ENCODE peak calls at places on chromosome 15, in ten cellular contexts. Y is neural progenitor cell, X is HCT116, Q is left ventricle myocardium inferior, S is fibroblast of the aortic adventitia, W is WERI-Rb-1, T is ovary, K is heart left ventricle, E is PC-9, C is ascending aorta. O is an unnamed sample.

GRCh38 chr15:79172032-79172481 is 81.5 kb upstream of the RASGRF1 start:
- DNase-seq in K (no peak), Q (no peak), S (no peak), E (no peak), T (no peak), X (no peak), W (peak; percentile 57), C (peak; percentile 47), Y (peak; percentile 36), O (no peak)

GRCh38 chr15:51077565-51078153 is 17.0 kb downstream of the TNFAIP8L3 start:
- DNase-seq in S (peak; percentile 44), C (peak; percentile 88), W (no peak), Y (peak; percentile 56), K (peak; percentile 57), E (peak; percentile 47), Q (peak; percentile 70), X (no peak), T (peak; percentile 93), O (no peak)

GRCh38 chr15:78370013-78370412 is 29.9 kb downstream of the CRABP1 start:
- DNase-seq in C (no peak), Y (no peak), X (no peak), S (no peak), W (peak; percentile 68), T (no peak), E (no peak), K (no peak), Q (no peak), O (no peak)

GRCh38 chr15:39376371-39376909 is 204.4 kb upstream of the THBS1 start:
- DNase-seq in T (no peak), Y (no peak), E (no peak), X (no peak), Q (no peak), K (no peak), S (no peak), C (no peak), W (no peak), O (no peak)

GRCh38 chr15:39125904-39126303 is 455.0 kb upstream of the THBS1 start:
- DNase-seq in W (peak; percentile 22), K (no peak), T (no peak), X (peak; percentile 51), Y (peak; percentile 63), S (peak; percentile 49), Q (no peak), E (peak; percentile 22), C (no peak), O (no peak)

GRCh38 chr15:43095243-43095642 is 10.6 kb downstream of the UBR1 start:
- DNase-seq in E (no peak), Q (no peak), S (peak; percentile 73), K (no peak), T (no peak), Y (no peak), X (no peak), C (no peak), W (no peak), O (no peak)

GRCh38 chr15:54519577-54519976 is 541.3 kb downstream of the UNC13C start:
- DNase-seq in T (no peak), K (no peak), S (no peak), W (no peak), X (no peak), C (no peak), Q (no peak), Y (no peak), E (no peak), O (no peak)

GRCh38 chr15:69478259-69478687 is 25.7 kb downstream of the RPLP1 start:
- DNase-seq in S (peak; percentile 50), W (peak; percentile 76), Y (peak; percentile 88), Q (peak; percentile 41), K (no peak), X (peak; percentile 37), C (peak; percentile 62), E (peak; percentile 42), T (peak; percentile 61), O (no peak)

GRCh38 chr15:43281926-43282602 is 15.3 kb upstream of the TGM5 start:
- DNase-seq in Y (no peak), K (no peak), E (no peak), S (no peak), C (no peak), X (no peak), Q (no peak), W (no peak), T (no peak), O (no peak)

DNA sequence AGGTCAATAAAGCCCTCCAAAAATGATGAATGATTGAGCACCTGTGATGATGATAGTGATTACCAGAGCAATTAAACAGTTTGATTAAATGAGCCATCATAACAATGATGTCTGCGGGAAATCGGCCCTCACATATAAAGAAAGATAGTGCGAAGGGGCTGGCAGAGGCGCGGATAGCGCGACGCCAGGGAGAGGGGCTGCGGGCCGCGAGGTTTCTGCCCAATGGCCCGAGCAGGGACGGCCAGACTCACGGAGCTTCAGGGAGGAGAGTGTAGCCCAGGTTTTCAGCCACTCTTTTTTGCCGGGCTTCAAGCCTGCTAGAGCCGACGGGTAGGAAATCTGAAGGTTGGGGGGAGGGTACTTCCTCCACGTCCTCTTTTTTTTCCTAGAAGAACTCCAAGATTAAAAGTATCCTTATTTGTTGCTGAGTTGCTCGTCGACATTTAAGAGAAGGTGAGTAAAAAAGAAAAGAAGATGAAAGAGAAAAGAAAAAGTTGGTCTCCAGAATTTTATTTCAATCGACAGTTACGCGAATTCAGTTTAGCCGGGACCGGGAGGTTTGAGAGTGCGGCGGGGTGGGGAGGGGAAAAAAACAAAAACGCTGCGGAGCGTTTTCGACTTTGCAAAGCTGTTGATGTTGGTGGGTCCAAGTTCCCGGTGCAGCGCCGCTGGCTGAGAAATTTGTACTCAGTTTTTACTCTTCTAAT is 2.1 kb upstream of the MEIS2 start:
- DNase-seq in S (peak; percentile 61), C (no peak), Y (peak; percentile 76), Q (no peak), K (no peak), E (peak; percentile 11), X (no peak), W (peak; percentile 24), T (peak; percentile 56), O (no peak)
- H3K4me3 ChIP-seq in S (peak overlapping the region; percentile 94), C (peak overlapping the region; percentile 81), Y (peak overlapping the region; percentile 67), Q (peak overlapping the region; percentile 76), K (peak overlapping the region; percentile 75), E (peak overlapping the region; percentile 91), X (no peak overlapping the region), W (peak overlapping the region; percentile 69), T (peak overlapping the region; percentile 81), O (peak overlapping the region; percentile 90)

GRCh38 chr15:72269739-72270138 is 2.6 kb downstream of the PARP6 start:
- DNase-seq in Q (no peak), Y (no peak), T (no peak), X (no peak), S (no peak), W (no peak), K (no peak), E (no peak), C (no peak), O (no peak)

GRCh38 chr15:72271221-72271620 is 1.1 kb downstream of the PARP6 start:
- DNase-seq in X (no peak), C (no peak), S (peak; percentile 5), E (no peak), K (no peak), Y (no peak), W (no peak), Q (no peak), T (no peak), O (no peak)

GRCh38 chr15:72272997-72273352 is 621 bp upstream of the PARP6 start:
- DNase-seq in C (no peak), Y (no peak), E (no peak), W (no peak), K (no peak), Q (no peak), X (no peak), S (no peak), T (no peak), O (no peak)

GRCh38 chr15:72271895-72272212 is 500 bp downstream of the PARP6 start:
- DNase-seq in T (no peak), C (no peak), K (no peak), Y (peak; percentile 57), X (no peak), S (peak; percentile 26), W (peak; percentile 30), E (no peak), Q (no peak), O (no peak)

DNA sequence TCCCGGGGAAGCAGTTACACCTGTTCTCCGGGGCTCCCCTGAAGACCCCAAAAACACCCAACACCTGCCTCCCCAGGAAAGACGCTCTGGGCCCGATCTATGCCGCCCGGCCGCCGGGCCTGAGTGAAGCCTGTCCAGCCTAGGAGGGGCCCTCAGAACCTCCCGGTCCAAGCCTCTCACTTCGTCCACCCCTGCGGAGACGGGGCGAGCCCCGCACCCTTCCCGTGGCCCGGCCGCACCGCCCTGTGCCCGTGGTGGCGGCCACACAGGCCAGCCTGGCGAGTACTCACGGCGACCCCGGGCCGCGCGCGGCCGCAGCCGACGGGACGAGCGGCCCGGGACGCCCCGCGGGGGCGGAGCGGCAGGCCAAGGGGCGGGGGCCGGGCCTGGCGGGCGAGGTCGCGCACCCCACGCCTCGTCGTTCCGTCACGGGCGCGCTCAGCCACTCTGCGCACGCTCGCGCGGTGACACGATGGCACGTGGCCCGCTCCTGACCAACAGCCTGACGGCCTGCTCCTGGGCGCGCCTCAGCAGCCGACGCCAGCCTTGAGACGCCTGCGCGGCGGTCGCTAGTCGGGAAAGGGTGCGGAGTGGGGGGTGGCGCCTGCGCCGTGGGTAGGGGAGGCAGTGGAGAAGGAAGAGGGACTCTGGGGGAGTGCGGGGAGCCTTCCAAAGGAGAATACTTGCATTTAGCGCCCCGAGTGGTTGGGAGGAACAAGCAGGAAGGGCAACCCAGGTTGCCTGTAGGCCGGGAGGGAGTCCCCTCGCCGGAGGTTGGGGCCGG is at the start of gene PARP6:
- DNase-seq in Q (peak; percentile 99), X (peak; percentile 97), T (peak; percentile 99), E (peak; percentile 99), C (peak; percentile 99), S (peak; percentile 97), Y (peak; percentile 96), W (peak; percentile 99), K (peak; percentile 99), O (peak; percentile 85)
- TF ChIP-seq CTCF in Q (peak; percentile 72), X (peak; percentile 71), T (peak; percentile 61), E (no peak), C (peak; percentile 71), S (peak; percentile 69), Y (peak; percentile 64), W (peak; percentile 72), K (peak; percentile 76), O (peak; percentile 58)

DNA sequence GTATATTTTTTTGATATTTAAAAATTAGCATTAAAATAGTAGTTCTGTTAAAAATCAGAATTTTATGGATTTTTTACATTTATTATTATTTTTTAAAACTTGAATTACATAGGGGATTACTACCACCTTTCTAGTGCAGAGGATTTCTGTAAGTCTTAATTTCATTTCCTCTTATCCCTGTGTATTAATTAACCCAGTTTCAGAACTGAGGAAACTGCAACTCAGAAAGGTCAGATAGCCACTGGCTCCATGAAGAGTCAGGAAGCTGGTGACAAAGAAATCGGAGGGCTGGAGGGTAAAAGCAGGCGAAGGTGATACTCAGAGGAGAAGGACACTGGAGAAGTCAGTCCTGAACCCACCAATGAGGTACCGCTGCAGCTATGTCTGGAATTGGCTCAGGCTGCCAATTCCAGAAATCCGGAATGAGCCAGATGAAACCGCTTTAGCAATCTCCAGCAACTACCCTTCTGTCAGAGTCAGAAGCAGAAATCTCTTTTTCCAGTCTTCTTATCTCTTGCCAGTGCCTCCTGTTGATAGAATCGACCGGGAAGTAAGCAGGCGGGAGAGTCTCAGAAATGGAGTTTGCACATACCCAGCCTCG is 308.5 kb downstream of the SV2B start:
- DNase-seq in W (no peak), C (no peak), K (peak; percentile 40), T (no peak), E (no peak), Q (peak; percentile 14), X (no peak), Y (peak; percentile 6), S (peak; percentile 67), O (no peak)
- H3K4me3 ChIP-seq in W (no peak overlapping the region), C (peak overlapping the region; percentile 17), K (peak overlapping the region; percentile 21), T (no peak overlapping the region), E (no peak overlapping the region), Q (peak overlapping the region; percentile 41), X (no peak overlapping the region), Y (no peak overlapping the region), S (no peak overlapping the region), O (no peak overlapping the region)

GRCh38 chr15:47937834-47938233 is 183.0 kb upstream of the SLC24A5 start:
- DNase-seq in X (no peak), E (no peak), Y (no peak), K (no peak), C (no peak), W (no peak), S (no peak), Q (no peak), T (no peak), O (no peak)
- TF ChIP-seq CTCF in X (no peak), E (no peak), Y (no peak), K (no peak), C (no peak), W (no peak), S (no peak), Q (no peak), T (no peak), O (no peak)

O was measured in HFF-Myc.